ENCODE peak calls at places on chromosomes 12 and 14, in eight cellular contexts. B, W, Q, L, P, E, F and C are unnamed samples.

GRCh38 chr12:92403210-92404175 is 257.8 kb upstream of the BTG1 start:
- DNase-seq in B (no peak), W (no peak), Q (no peak), L (no peak), P (peak), E (no peak), F (peak), C (no peak)

GRCh38 chr12:132534076-132534475 is 44.1 kb downstream of the FBRSL1 start:
- DNase-seq in B (no peak), W (no peak), Q (no peak), L (no peak), P (no peak), E (no peak), F (no peak), C (no peak)

GRCh38 chr12:111937429-111937828 is 75.5 kb downstream of the TMEM116 start:
- DNase-seq in B (no peak), W (no peak), Q (no peak), L (no peak), P (no peak), E (no peak), F (peak), C (no peak)

GRCh38 chr14:91283666-91284065 is 39.2 kb upstream of the GPR68 start:
- DNase-seq in B (no peak), W (no peak), Q (no peak), L (no peak), P (no peak), E (no peak), F (no peak), C (no peak)

GRCh38 chr12:129535351-129535750 is 368.5 kb downstream of the TMEM132D start:
- DNase-seq in B (no peak), W (no peak), Q (no peak), L (no peak), P (no peak), E (no peak), F (peak), C (no peak)

GRCh38 chr12:32002848-32003493 is 43.8 kb downstream of the RESF1 start:
- DNase-seq in B (no peak), W (no peak), Q (no peak), L (no peak), P (no peak), E (no peak), F (peak), C (no peak)

GRCh38 chr12:94140556-94140955 is 7.8 kb upstream of the PLXNC1 start:
- DNase-seq in B (peak), W (peak), Q (peak), L (peak), P (no peak), E (no peak), F (peak), C (no peak)

GRCh38 chr12:67647547-67648305 is 819 bp upstream of the DYRK2 start:
- DNase-seq in B (peak), W (peak), Q (peak), L (peak), P (peak), E (peak), F (peak), C (peak)

GRCh38 chr12:108457734-108458361 is 57.2 kb upstream of the FICD start:
- DNase-seq in B (no peak), W (no peak), Q (no peak), L (no peak), P (no peak), E (no peak), F (peak), C (no peak)

GRCh38 chr12:44422559-44422958 is 453.6 kb downstream of the NELL2 start:
- DNase-seq in B (no peak), W (no peak), Q (no peak), L (no peak), P (no peak), E (no peak), F (no peak), C (no peak)

GRCh38 chr12:31019106-31019505 is 54.6 kb upstream of the DDX11 start:
- DNase-seq in B (no peak), W (no peak), Q (no peak), L (no peak), P (no peak), E (no peak), F (no peak), C (no peak)

GRCh38 chr12:81176796-81177195 is 98.9 kb downstream of the ACSS3 start:
- DNase-seq in B (no peak), W (no peak), Q (no peak), L (no peak), P (no peak), E (no peak), F (peak), C (no peak)

GRCh38 chr14:106843951-106844483 is 1317.6 kb downstream of the TMEM121 start:
- DNase-seq in B (no peak), W (no peak), Q (no peak), L (no peak), P (peak), E (no peak), F (no peak), C (no peak)

GRCh38 chr14:49598479-49599301 is at the start of gene LRR1:
- DNase-seq in B (peak), W (peak), Q (peak), L (peak), P (peak), E (peak), F (peak), C (peak)

GRCh38 chr12:99767809-99768208 is 120.3 kb downstream of the GARIN6 start:
- DNase-seq in B (no peak), W (peak), Q (no peak), L (no peak), P (no peak), E (no peak), F (peak), C (no peak)

GRCh38 chr12:53232641-53233538 is 881 bp upstream of the RARG start:
- DNase-seq in B (peak), W (peak), Q (peak), L (peak), P (no peak), E (peak), F (no peak), C (no peak)

GRCh38 chr12:93686572-93687365 is 9.6 kb downstream of the CRADD start:
- DNase-seq in B (no peak), W (no peak), Q (no peak), L (no peak), P (no peak), E (no peak), F (no peak), C (no peak)

GRCh38 chr14:35879654-35880249 is 53.6 kb downstream of the BRMS1L start:
- DNase-seq in B (no peak), W (peak), Q (no peak), L (no peak), P (no peak), E (no peak), F (peak), C (no peak)
- TF ChIP-seq CTCF in B (peak), W (peak), Q (no peak), L (no peak), P (no peak), E (peak), F (peak), C (no peak)

GRCh38 chr12:19222566-19222965 is 93.0 kb downstream of the PLEKHA5 start:
- DNase-seq in B (no peak), W (no peak), Q (no peak), L (no peak), P (no peak), E (no peak), F (peak), C (no peak)

GRCh38 chr12:19223695-19224094 is 94.2 kb downstream of the PLEKHA5 start:
- DNase-seq in B (no peak), W (no peak), Q (no peak), L (no peak), P (no peak), E (no peak), F (peak), C (no peak)

GRCh38 chr12:19223018-19223417 is 93.5 kb downstream of the PLEKHA5 start:
- DNase-seq in B (no peak), W (peak), Q (no peak), L (no peak), P (no peak), E (no peak), F (peak), C (no peak)

GRCh38 chr12:19220205-19220604 is 90.7 kb downstream of the PLEKHA5 start:
- DNase-seq in B (no peak), W (peak), Q (no peak), L (no peak), P (no peak), E (no peak), F (peak), C (no peak)

DNA sequence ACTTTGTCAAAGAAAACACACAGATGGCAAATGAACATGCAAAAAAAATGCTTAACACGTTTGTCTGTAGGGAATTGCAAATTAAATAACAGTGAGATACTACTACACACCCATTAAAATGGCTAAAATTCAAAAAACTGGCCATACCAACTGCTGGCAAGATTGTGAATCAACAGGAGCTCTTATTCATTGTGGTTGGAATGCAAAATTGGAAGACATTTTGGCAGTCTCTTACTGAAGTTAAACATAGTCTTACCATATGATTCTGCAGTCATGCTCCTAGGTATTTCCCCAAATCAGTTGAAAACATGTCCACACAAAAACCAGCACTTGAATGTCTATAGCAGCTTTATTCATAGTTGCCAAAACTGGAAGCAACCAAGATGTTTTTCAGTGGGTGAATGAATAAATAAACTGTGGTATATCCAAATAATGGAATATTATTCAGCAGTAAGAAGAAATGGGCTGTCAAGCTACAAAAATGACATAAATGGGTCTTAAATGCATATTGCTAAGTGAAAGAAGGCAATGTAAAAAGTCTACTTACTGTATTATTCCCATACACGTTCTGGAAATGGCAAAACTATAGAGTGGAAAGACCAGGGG is 91.4 kb downstream of the PLEKHA5 start:
- DNase-seq in B (no peak), W (no peak), Q (no peak), L (no peak), P (no peak), E (no peak), F (peak), C (no peak)
- TF ChIP-seq CTCF in B (no peak), W (no peak), Q (no peak), L (no peak), P (no peak), E (no peak), F (no peak), C (no peak)

DNA sequence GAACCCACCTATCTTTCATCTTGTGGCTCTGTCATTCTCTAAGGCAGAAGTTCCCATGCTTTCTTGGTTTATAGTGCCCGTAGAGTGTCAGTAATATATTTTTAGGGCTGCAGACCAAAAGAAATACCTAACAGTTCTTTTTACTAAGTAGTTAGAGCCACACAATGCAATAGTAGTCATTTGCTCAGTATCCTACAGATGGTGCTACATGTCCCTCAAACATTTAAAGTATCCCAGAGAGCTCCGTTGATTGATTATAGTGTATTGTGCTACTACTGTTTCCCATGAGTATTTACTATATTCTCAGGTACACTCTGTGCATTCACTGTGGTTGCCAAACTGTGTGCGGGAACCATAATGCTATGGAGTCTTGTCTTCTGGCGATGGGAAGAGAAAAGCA is 4.7 kb upstream of the PLBD1 start:
- DNase-seq in B (no peak), W (no peak), Q (no peak), L (no peak), P (no peak), E (no peak), F (no peak), C (no peak)
- TF ChIP-seq CTCF in B (peak), W (no peak), Q (no peak), L (no peak), P (no peak), E (no peak), F (no peak), C (no peak)

GRCh38 chr14:59206892-59207291 is 18.4 kb downstream of the DAAM1 start:
- DNase-seq in B (no peak), W (no peak), Q (no peak), L (no peak), P (no peak), E (no peak), F (no peak), C (no peak)

GRCh38 chr14:59202031-59202430 is 13.6 kb downstream of the DAAM1 start:
- DNase-seq in B (no peak), W (no peak), Q (no peak), L (no peak), P (no peak), E (no peak), F (no peak), C (no peak)

GRCh38 chr14:59207506-59207933 is 19.1 kb downstream of the DAAM1 start:
- DNase-seq in B (no peak), W (no peak), Q (no peak), L (no peak), P (no peak), E (no peak), F (no peak), C (no peak)

GRCh38 chr14:59208224-59208814 is 19.9 kb downstream of the DAAM1 start:
- DNase-seq in B (no peak), W (no peak), Q (no peak), L (no peak), P (no peak), E (no peak), F (peak), C (no peak)

DNA sequence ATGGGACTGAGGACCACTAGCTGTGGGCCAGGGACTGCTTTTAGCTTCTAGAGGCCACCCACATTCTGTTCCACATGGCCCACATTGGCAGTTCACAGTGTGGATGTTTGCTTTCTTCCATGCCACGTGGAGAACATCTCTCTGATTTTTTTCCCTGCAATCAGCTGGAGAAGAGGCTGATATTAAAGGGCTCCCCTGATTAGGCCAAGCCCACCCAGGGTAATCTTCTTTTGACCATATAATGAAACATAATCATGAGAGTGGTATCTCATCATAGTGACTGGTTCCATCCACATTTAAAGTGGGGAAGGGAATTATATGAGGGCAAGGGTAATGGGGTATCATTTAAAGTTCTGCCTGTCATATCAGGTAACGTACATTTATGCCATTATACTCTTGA is 15.8 kb downstream of the DAAM1 start:
- DNase-seq in B (no peak), W (no peak), Q (no peak), L (no peak), P (no peak), E (no peak), F (no peak), C (no peak)
- TF ChIP-seq CTCF in B (no peak), W (no peak), Q (no peak), L (no peak), P (no peak), E (no peak), F (no peak), C (no peak)

GRCh38 chr12:42865282-42865681 is 275.7 kb upstream of the PRICKLE1 start:
- DNase-seq in B (no peak), W (no peak), Q (no peak), L (no peak), P (no peak), E (no peak), F (no peak), C (no peak)
- TF ChIP-seq CTCF in B (no peak), W (no peak), Q (no peak), L (no peak), P (no peak), E (no peak), F (no peak), C (no peak)

GRCh38 chr12:47819544-47819901 is 180 bp downstream of the HDAC7 start:
- DNase-seq in B (no peak), W (no peak), Q (no peak), L (no peak), P (no peak), E (no peak), F (no peak), C (no peak)

GRCh38 chr12:47818007-47818376 is 1.7 kb downstream of the HDAC7 start:
- DNase-seq in B (no peak), W (no peak), Q (no peak), L (no peak), P (no peak), E (no peak), F (no peak), C (no peak)

GRCh38 chr12:47818382-47818700 is 1.4 kb downstream of the HDAC7 start:
- DNase-seq in B (peak), W (no peak), Q (no peak), L (no peak), P (no peak), E (no peak), F (no peak), C (no peak)

GRCh38 chr12:47819902-47820630 is at the start of gene HDAC7:
- DNase-seq in B (peak), W (peak), Q (peak), L (peak), P (peak), E (peak), F (peak), C (peak)

DNA sequence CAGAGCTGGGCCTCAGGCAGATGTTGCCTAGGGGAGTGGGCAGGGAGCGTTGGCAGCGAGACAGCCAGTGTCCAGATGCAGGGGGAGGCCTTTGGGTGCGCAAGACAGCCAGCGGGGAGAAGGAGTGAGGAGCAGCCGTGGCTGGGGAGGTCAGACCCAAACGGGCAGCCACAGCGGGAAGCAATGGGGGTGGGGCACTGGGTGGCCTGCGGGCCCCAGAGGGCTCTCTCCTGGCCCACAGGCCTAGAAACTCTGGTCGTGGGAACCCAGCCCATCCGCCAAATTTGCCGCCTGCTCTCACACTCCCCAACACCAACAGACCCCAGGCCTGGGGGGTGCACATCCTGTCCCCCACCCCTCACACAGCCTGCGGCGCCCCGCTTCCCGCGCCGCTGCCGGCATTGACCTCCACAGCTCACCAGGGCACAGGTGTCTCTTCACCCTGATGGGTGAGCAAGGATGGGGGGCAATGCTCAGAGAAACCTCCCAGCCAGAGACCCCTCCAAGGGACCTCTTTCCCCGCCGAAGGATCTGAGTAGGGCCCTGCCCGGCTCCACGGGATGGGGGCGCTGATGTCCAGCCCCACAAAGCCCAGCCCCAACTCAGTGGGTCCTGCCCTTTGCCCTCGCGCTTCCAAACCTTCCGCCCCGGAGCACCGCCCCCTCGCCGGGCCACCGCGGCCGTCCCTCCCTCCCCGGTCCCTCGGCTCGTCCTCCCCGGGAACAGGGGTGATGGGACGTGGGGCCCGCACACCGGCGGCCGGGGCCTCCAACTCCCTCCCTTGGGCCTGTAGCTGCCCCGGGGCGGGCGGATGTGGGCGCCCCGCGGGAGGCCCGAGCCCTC is 781 bp downstream of the HDAC7 start:
- DNase-seq in B (peak), W (peak), Q (peak), L (peak), P (peak), E (peak), F (no peak), C (no peak)
- TF ChIP-seq CTCF in B (peak), W (peak), Q (no peak), L (no peak), P (no peak), E (no peak), F (peak), C (no peak)

DNA sequence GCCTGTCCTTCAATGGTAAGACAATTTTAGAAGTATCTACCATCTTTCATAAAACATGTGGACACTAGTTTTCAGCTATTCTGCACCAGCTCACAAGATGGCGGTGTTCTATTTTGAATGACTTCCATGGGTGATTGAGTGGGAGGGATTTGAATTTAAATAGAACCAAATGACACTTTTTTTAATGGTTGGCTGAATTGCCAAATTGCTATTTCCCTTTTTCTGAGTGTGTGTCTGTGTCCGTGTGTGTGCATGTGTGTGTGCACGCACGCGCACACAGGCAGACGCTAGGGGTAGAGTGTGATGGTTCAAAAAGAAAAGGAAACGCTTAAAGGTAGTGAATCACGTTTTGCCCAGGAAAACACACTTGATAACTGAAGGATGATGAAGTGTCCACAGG is 362.6 kb downstream of the DAD1 start:
- DNase-seq in B (no peak), W (peak), Q (no peak), L (no peak), P (peak), E (no peak), F (peak), C (no peak)
- TF ChIP-seq CTCF in B (peak), W (peak), Q (no peak), L (no peak), P (no peak), E (no peak), F (peak), C (no peak)

GRCh38 chr14:101073598-101073965 is 170.1 kb upstream of the RTL1 start:
- DNase-seq in B (no peak), W (no peak), Q (no peak), L (no peak), P (peak), E (no peak), F (peak), C (peak)

GRCh38 chr14:101072070-101072469 is 168.5 kb upstream of the RTL1 start:
- DNase-seq in B (peak), W (no peak), Q (no peak), L (peak), P (no peak), E (no peak), F (no peak), C (peak)

GRCh38 chr14:101074124-101075024 is 170.9 kb upstream of the RTL1 start:
- DNase-seq in B (no peak), W (no peak), Q (no peak), L (peak), P (peak), E (peak), F (no peak), C (peak)

GRCh38 chr14:101072531-101072930 is 169.0 kb upstream of the RTL1 start:
- DNase-seq in B (peak), W (no peak), Q (no peak), L (peak), P (no peak), E (peak), F (peak), C (peak)

GRCh38 chr14:101072945-101073597 is 169.5 kb upstream of the RTL1 start:
- DNase-seq in B (peak), W (peak), Q (no peak), L (peak), P (peak), E (peak), F (peak), C (peak)
- TF ChIP-seq CTCF in B (no peak), W (peak), Q (no peak), L (no peak), P (no peak), E (no peak), F (no peak), C (no peak)